ENCODE peak calls at places on chromosomes 11 and 22, in nine cellular contexts. A, E, M, C, I, D, X, O and S are unnamed samples.

GRCh38 chr11:85845052-85845631 is 10.0 kb upstream of the CCDC83 start:
- DNase-seq in A (peak), O (no peak), D (no peak), C (no peak), I (no peak), X (no peak), E (no peak), M (peak), S (no peak)

GRCh38 chr22:39309364-39309861 is 10.0 kb downstream of the RPL3 start:
- DNase-seq in I (no peak), O (no peak), D (no peak), C (no peak), M (no peak), X (no peak), A (no peak), E (no peak), S (no peak)

GRCh38 chr22:26172389-26172990 is 3.2 kb downstream of the SEZ6L start:
- DNase-seq in A (peak), E (no peak), O (peak), D (no peak), M (peak), I (no peak), X (no peak), C (peak), S (no peak)

GRCh38 chr11:130428271-130428670 is at the start of gene ADAMTS8:
- DNase-seq in O (no peak), I (no peak), D (no peak), X (no peak), A (no peak), C (no peak), E (no peak), M (no peak), S (no peak)

GRCh38 chr11:85918910-85919794 is 64.0 kb downstream of the CCDC83 start:
- DNase-seq in M (peak), I (no peak), C (no peak), E (no peak), X (no peak), O (no peak), D (no peak), A (no peak), S (no peak)

GRCh38 chr11:28621648-28622215 is 513.5 kb downstream of the METTL15 start:
- DNase-seq in X (no peak), M (peak), D (no peak), O (no peak), I (no peak), C (no peak), E (peak), A (peak), S (no peak)

GRCh38 chr11:16896716-16897115 is 117.5 kb downstream of the PLEKHA7 start:
- DNase-seq in X (no peak), A (no peak), O (no peak), D (no peak), M (no peak), I (no peak), C (no peak), E (no peak), S (no peak)

GRCh38 chr11:62552931-62553838 is 6.6 kb upstream of the AHNAK start:
- DNase-seq in C (peak), A (peak), I (peak), D (no peak), O (peak), X (peak), E (peak), M (peak), S (peak)

GRCh38 chr11:105466582-105467228 is 143.2 kb upstream of the GRIA4 start:
- DNase-seq in D (no peak), M (peak), A (peak), X (no peak), I (no peak), O (no peak), E (no peak), C (no peak), S (no peak)

GRCh38 chr11:61336171-61336935 is 3.3 kb downstream of the TKFC start:
- DNase-seq in O (peak), A (peak), D (no peak), I (peak), X (peak), E (peak), C (peak), M (peak), S (no peak)

GRCh38 chr11:18329196-18329870 is 7.0 kb downstream of the GTF2H1 start:
- DNase-seq in D (no peak), A (no peak), I (no peak), M (peak), C (no peak), E (no peak), X (no peak), O (no peak), S (no peak)

GRCh38 chr11:36605221-36606216 is 7.5 kb upstream of the RAG2 start:
- DNase-seq in E (no peak), A (no peak), D (no peak), X (no peak), M (no peak), I (no peak), O (no peak), C (no peak), S (no peak)
- H3K4me3 ChIP-seq in E (no peak), A (no peak), D (no peak), X (no peak), M (no peak), I (no peak), O (no peak), C (no peak), S (no peak)

GRCh38 chr11:72471005-72471898 is 36.9 kb upstream of the CLPB start:
- DNase-seq in C (peak), D (no peak), E (peak), X (peak), O (peak), M (peak), I (peak), A (peak), S (peak)
- TF ChIP-seq CTCF in C (peak), D (peak), E (peak), X (peak), O (peak), M (peak), I (peak), A (peak), S (peak)

GRCh38 chr11:75562836-75563484 is 907 bp downstream of the SERPINH1 start:
- DNase-seq in M (peak), O (peak), X (no peak), A (peak), D (no peak), I (no peak), E (no peak), C (no peak), S (no peak)

GRCh38 chr11:75565221-75565814 is 3.3 kb downstream of the SERPINH1 start:
- DNase-seq in I (no peak), A (peak), O (peak), E (peak), M (peak), D (no peak), C (no peak), X (no peak), S (no peak)

GRCh38 chr11:75563978-75564552 is 2.0 kb downstream of the SERPINH1 start:
- DNase-seq in D (no peak), E (peak), I (no peak), M (peak), C (no peak), X (no peak), O (peak), A (peak), S (no peak)

GRCh38 chr11:75562048-75562835 is at the start of gene SERPINH1:
- DNase-seq in O (peak), M (peak), E (peak), A (peak), C (peak), D (no peak), X (peak), I (peak), S (no peak)

DNA sequence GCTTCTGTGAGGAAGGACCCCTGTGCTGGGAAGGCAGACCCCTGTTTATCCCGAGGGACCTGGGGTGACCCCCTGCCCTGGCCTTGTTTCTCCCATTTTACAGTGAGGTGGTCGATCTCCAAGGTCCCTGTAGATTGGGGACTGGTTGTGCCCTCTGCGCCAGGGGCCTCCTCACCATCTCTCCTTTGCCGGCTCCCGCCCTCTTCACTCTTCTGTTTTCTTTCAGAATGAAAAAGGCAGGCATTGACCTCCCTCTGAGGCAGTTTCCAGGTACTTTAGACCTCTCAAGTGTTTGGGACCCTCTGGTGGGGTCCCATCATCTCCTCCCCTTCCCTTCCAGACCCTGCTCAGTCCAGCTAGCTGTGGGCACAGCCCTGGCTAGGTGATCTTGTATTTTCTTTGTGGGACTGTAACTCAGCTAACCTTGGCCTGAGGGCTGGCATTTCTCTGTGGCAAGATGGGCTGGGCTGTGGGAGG is 1.5 kb downstream of the SERPINH1 start:
- DNase-seq in I (no peak), E (no peak), D (no peak), C (no peak), M (no peak), A (peak), X (no peak), O (no peak), S (no peak)
- H3K4me3 ChIP-seq in I (peak), E (peak), D (peak), C (peak), M (peak), A (peak), X (peak), O (peak), S (peak)

DNA sequence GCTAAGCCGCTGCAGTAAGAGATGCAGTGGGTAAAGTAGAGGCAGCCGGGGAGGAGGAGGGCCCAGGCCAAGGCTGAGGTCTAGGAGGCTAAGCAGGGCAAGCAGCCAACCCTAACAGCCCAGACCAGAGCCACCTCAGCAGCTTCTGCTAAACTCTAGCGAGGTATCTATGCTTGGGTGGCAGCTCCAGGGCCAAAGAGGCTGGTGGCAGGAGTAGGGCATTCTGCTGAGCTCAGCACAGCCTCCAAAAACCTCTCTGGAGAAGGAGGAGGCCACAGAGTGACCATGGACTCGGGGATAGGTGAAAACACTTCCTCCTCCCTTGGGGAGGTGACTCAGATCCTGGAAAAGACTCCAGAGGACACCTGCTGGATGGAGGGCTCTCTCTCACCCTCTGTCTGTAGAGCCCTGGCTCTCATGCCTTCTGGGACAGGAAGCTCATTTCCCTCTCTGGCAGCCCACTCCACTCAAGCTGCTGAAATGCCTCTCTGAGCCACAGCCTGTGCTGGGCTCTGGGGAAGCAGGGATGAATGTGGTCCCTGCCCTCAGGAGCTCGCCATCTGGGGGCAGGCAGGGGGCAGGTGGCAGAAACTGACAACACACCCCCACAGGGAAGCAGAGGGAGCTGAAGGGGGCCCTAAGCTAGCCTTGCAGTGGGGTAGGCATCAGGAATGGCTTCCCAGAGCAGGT is 16.5 kb upstream of the TPBGL start:
- DNase-seq in X (no peak), E (no peak), O (no peak), C (no peak), D (no peak), A (no peak), I (no peak), M (no peak), S (no peak)
- TF ChIP-seq CTCF in X (no peak), E (no peak), O (no peak), C (peak), D (no peak), A (no peak), I (no peak), M (no peak), S (no peak)

DNA sequence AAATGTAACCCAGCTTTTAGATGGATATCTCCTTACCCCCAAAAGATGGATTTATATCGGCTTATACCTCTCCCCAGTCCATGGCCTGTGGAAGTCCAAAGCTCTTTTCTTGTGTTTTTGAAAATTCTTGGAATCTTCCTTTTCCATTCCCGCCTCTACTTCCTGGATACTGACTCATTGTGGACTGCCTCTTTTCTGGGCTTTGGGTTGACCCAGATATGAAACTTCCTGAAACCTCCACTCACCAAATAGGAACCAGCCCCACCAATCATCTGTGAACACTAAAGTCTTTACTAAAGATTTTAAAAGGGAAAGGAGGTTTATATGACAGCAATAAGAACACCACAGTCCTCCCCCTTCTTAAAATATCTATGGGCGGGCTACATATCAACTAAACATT is 163.4 kb upstream of the SYN3 start:
- DNase-seq in A (no peak), O (no peak), I (no peak), X (no peak), D (no peak), E (no peak), C (no peak), M (no peak), S (no peak)
- H3K4me3 ChIP-seq in A (no peak), O (no peak), I (no peak), X (peak), D (peak), E (no peak), C (no peak), M (no peak), S (no peak)

GRCh38 chr22:22460635-22461034 is 47.9 kb downstream of the ZNF280B start:
- DNase-seq in D (no peak), X (no peak), O (no peak), C (no peak), A (peak), E (no peak), I (no peak), M (peak), S (no peak)
- TF ChIP-seq CTCF in D (no peak), X (peak), O (no peak), C (peak), A (peak), E (no peak), I (no peak), M (peak), S (peak)

GRCh38 chr11:7672276-7672959 is 882 bp downstream of the CYB5R2 start:
- DNase-seq in X (no peak), A (no peak), E (no peak), C (peak), D (no peak), M (no peak), I (no peak), O (no peak), S (no peak)
- H3K4me3 ChIP-seq in X (peak), A (no peak), E (no peak), C (no peak), D (no peak), M (no peak), I (no peak), O (peak), S (peak)

DNA sequence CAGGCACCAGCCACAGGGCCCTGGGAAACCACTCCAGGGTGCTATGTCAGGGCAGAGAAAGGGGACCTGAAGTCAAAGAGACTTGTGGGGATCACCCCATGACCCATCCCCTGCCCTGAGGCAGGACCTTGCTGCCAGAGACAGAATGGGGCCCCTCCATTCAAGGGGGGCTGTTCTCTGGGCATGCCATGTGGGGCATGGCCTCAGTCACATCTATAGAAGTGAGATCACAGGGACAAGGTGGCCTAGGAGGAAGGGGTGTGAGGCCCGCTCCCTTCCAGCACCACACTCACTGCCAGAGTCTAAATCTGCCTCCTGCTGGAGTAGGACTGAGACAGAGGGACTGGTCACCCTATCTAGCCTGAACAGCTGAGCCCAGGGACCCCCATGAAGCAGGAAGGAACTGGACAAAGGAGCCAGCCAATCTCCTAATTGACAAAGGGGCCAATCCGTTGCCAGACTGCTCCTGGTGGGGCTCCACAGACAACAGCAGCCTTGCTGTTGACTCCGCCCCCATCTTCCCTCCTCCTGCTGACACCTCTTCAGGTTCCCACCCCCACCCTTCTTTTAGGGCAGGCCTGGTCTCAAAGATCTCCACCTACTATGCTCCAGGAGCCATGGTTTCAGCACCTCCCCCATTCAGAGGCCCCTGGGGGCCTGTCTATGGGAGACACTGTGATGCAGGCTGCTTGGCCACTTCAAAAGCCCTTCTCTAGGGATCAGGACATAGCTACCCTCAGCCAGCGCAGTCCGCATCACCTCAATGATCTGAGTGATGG is 26.0 kb downstream of the NEAT1 start:
- DNase-seq in X (no peak), O (peak), A (peak), M (peak), C (peak), E (peak), D (no peak), I (no peak), S (no peak)
- TF ChIP-seq CTCF in X (no peak), O (no peak), A (no peak), M (no peak), C (no peak), E (no peak), D (no peak), I (no peak), S (no peak)

GRCh38 chr11:120555433-120555773 is 43.9 kb downstream of the GRIK4 start:
- DNase-seq in X (peak), D (no peak), I (no peak), C (no peak), E (no peak), A (no peak), O (no peak), M (no peak), S (no peak)
- H3K4me3 ChIP-seq in X (no peak), D (no peak), I (no peak), C (no peak), E (no peak), A (no peak), O (no peak), M (no peak), S (no peak)

DNA sequence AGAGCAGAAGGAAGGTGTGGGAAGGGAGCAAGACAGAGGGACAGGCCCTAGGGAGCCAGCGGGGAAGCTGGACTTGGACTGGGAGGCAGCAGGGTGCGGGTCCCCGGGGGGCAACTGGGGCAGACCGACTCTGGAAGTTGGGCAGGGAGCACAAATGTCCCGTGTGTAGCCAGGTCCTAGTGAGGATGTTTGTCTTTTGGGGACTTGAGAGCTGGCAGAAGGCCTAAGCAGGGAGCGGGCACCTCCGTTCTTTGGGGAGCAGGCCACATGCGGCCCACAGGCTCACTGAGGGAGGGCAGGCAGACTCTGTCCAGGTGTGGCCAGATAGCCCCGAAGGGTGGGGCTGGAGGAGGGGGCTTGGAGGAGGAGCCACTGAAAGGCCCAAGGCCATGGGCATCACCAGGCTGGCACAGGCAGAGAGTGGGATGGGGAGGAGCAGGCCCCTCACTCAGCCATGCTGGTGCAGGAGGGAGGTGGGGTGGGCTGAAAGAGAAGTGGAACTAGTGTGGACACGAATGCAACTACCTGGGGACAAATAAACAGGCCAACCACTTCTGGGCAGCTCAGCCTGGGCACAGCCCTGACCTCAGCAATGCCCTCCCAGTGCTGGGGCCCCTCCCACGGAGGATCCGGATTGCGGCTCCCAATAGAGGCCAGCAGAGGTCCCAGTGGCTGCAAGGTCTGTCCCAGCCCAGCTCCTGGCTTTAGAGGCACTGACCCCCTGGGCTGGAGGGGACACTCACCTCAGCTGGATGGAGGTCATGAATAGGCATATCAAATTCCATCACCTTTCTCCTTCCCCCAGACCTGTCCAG is 1.3 kb upstream of the SCARF2 start:
- DNase-seq in D (no peak), I (no peak), A (no peak), X (peak), O (no peak), C (no peak), M (peak), E (no peak), S (no peak)
- TF ChIP-seq CTCF in D (no peak), I (no peak), A (peak), X (no peak), O (no peak), C (peak), M (peak), E (no peak), S (peak)